ENCODE peak calls at places on chromosomes 11 and 22, in ten cellular contexts. One of them, this sample, is unnamed.

GRCh38 chr11:36775157-36775556 is 177.1 kb upstream of the RAG2 start:
- DNase-seq in substantia nigra: no peak
- DNase-seq in Peyer's patch: no peak
- DNase-seq in ELF-1: no peak
- DNase-seq in EL: peak; percentile 12
- DNase-seq in COR-L47: no peak
- DNase-seq in tibial nerve: no peak
- DNase-seq in left cardiac atrium: no peak
- DNase-seq in fibroblast of villous mesenchyme: no peak
- DNase-seq in Right ventricle myocardium superior: no peak
- DNase-seq in this sample: no peak

GRCh38 chr22:23389271-23390071 is 190.6 kb downstream of the IGLL1 start:
- DNase-seq in left cardiac atrium: no peak
- DNase-seq in EL: no peak
- DNase-seq in Right ventricle myocardium superior: no peak
- DNase-seq in substantia nigra: no peak
- DNase-seq in fibroblast of villous mesenchyme: no peak
- DNase-seq in ELF-1: peak; percentile 66
- DNase-seq in Peyer's patch: peak; percentile 63
- DNase-seq in COR-L47: no peak
- DNase-seq in tibial nerve: no peak
- DNase-seq in this sample: no peak

GRCh38 chr22:36641902-36642640 is 61.5 kb downstream of the CACNG2 start:
- DNase-seq in left cardiac atrium: no peak
- DNase-seq in substantia nigra: no peak
- DNase-seq in Right ventricle myocardium superior: no peak
- DNase-seq in fibroblast of villous mesenchyme: peak; percentile 38
- DNase-seq in Peyer's patch: no peak
- DNase-seq in COR-L47: peak; percentile 43
- DNase-seq in EL: peak; percentile 59
- DNase-seq in tibial nerve: no peak
- DNase-seq in ELF-1: no peak
- DNase-seq in this sample: peak; percentile 22

GRCh38 chr11:58688779-58689503 is 42.8 kb downstream of the GLYAT start:
- DNase-seq in Right ventricle myocardium superior: no peak
- DNase-seq in tibial nerve: no peak
- DNase-seq in fibroblast of villous mesenchyme: no peak
- DNase-seq in EL: peak; percentile 16
- DNase-seq in COR-L47: no peak
- DNase-seq in Peyer's patch: no peak
- DNase-seq in substantia nigra: no peak
- DNase-seq in ELF-1: no peak
- DNase-seq in left cardiac atrium: no peak
- DNase-seq in this sample: peak; percentile 12

GRCh38 chr11:31233425-31233824 is 136.1 kb downstream of the DCDC1 start:
- DNase-seq in EL: no peak
- DNase-seq in COR-L47: peak; percentile 42
- DNase-seq in left cardiac atrium: no peak
- DNase-seq in Peyer's patch: no peak
- DNase-seq in tibial nerve: no peak
- DNase-seq in Right ventricle myocardium superior: no peak
- DNase-seq in ELF-1: no peak
- DNase-seq in substantia nigra: no peak
- DNase-seq in fibroblast of villous mesenchyme: no peak
- DNase-seq in this sample: peak; percentile 2

GRCh38 chr11:28529540-28530410 is 421.6 kb downstream of the METTL15 start:
- DNase-seq in tibial nerve: peak; percentile 10
- DNase-seq in COR-L47: peak; percentile 58
- DNase-seq in Peyer's patch: no peak
- DNase-seq in EL: peak; percentile 76
- DNase-seq in left cardiac atrium: no peak
- DNase-seq in Right ventricle myocardium superior: no peak
- DNase-seq in substantia nigra: no peak
- DNase-seq in ELF-1: no peak
- DNase-seq in fibroblast of villous mesenchyme: peak; percentile 80
- DNase-seq in this sample: peak; percentile 85

GRCh38 chr22:47213571-47214230 is 451.3 kb downstream of the TBC1D22A start:
- DNase-seq in left cardiac atrium: no peak
- DNase-seq in Peyer's patch: peak; percentile 70
- DNase-seq in substantia nigra: no peak
- DNase-seq in tibial nerve: no peak
- DNase-seq in Right ventricle myocardium superior: no peak
- DNase-seq in COR-L47: no peak
- DNase-seq in fibroblast of villous mesenchyme: peak; percentile 1
- DNase-seq in ELF-1: peak; percentile 83
- DNase-seq in EL: no peak
- DNase-seq in this sample: peak; percentile 6

GRCh38 chr11:125287467-125288232 is 123.1 kb downstream of the PKNOX2 start:
- DNase-seq in ELF-1: peak; percentile 50
- DNase-seq in substantia nigra: no peak
- DNase-seq in left cardiac atrium: peak; percentile 53
- DNase-seq in Right ventricle myocardium superior: no peak
- DNase-seq in Peyer's patch: no peak
- DNase-seq in EL: no peak
- DNase-seq in fibroblast of villous mesenchyme: peak; percentile 22
- DNase-seq in tibial nerve: no peak
- DNase-seq in COR-L47: no peak
- DNase-seq in this sample: no peak

GRCh38 chr22:43622886-43623285 is 189.2 kb downstream of the EFCAB6 start:
- DNase-seq in Peyer's patch: no peak
- DNase-seq in substantia nigra: no peak
- DNase-seq in ELF-1: no peak
- DNase-seq in COR-L47: no peak
- DNase-seq in left cardiac atrium: no peak
- DNase-seq in Right ventricle myocardium superior: no peak
- DNase-seq in EL: no peak
- DNase-seq in fibroblast of villous mesenchyme: no peak
- DNase-seq in tibial nerve: no peak
- DNase-seq in this sample: no peak

GRCh38 chr11:61477734-61478148 is 30.8 kb upstream of the LRRC10B start:
- DNase-seq in Right ventricle myocardium superior: peak; percentile 77
- DNase-seq in substantia nigra: peak; percentile 19
- DNase-seq in tibial nerve: peak; percentile 63
- DNase-seq in Peyer's patch: peak; percentile 70
- DNase-seq in COR-L47: no peak
- DNase-seq in left cardiac atrium: peak; percentile 57
- DNase-seq in EL: peak; percentile 37
- DNase-seq in ELF-1: peak; percentile 80
- DNase-seq in fibroblast of villous mesenchyme: peak; percentile 25
- DNase-seq in this sample: no peak

GRCh38 chr11:47406896-47407745 is 1.3 kb upstream of the SLC39A13 start:
- DNase-seq in EL: no peak
- DNase-seq in fibroblast of villous mesenchyme: peak; percentile 35
- DNase-seq in ELF-1: no peak
- DNase-seq in substantia nigra: no peak
- DNase-seq in tibial nerve: no peak
- DNase-seq in left cardiac atrium: no peak
- DNase-seq in Peyer's patch: no peak
- DNase-seq in COR-L47: no peak
- DNase-seq in Right ventricle myocardium superior: peak; percentile 45
- DNase-seq in this sample: peak; percentile 54

GRCh38 chr11:110518809-110519514 is 89.2 kb downstream of the FDX1 start:
- DNase-seq in substantia nigra: no peak
- DNase-seq in ELF-1: no peak
- DNase-seq in Right ventricle myocardium superior: no peak
- DNase-seq in EL: peak; percentile 51
- DNase-seq in Peyer's patch: no peak
- DNase-seq in fibroblast of villous mesenchyme: peak; percentile 66
- DNase-seq in COR-L47: no peak
- DNase-seq in tibial nerve: no peak
- DNase-seq in left cardiac atrium: no peak
- DNase-seq in this sample: peak; percentile 63

GRCh38 chr22:44381761-44382454 is 69.2 kb upstream of the SHISAL1 start:
- DNase-seq in EL: no peak
- DNase-seq in ELF-1: no peak
- DNase-seq in Right ventricle myocardium superior: peak; percentile 32
- DNase-seq in fibroblast of villous mesenchyme: no peak
- DNase-seq in tibial nerve: no peak
- DNase-seq in COR-L47: no peak
- DNase-seq in Peyer's patch: peak; percentile 31
- DNase-seq in left cardiac atrium: no peak
- DNase-seq in substantia nigra: no peak
- DNase-seq in this sample: no peak

GRCh38 chr11:19817265-19817851 is 104.7 kb downstream of the NAV2 start:
- DNase-seq in left cardiac atrium: no peak
- DNase-seq in substantia nigra: no peak
- DNase-seq in fibroblast of villous mesenchyme: no peak
- DNase-seq in Right ventricle myocardium superior: no peak
- DNase-seq in COR-L47: no peak
- DNase-seq in ELF-1: no peak
- DNase-seq in EL: no peak
- DNase-seq in Peyer's patch: no peak
- DNase-seq in tibial nerve: no peak
- DNase-seq in this sample: no peak

GRCh38 chr22:40463017-40463631 is 92.7 kb downstream of the SGSM3 start:
- DNase-seq in Peyer's patch: no peak
- DNase-seq in EL: no peak
- DNase-seq in substantia nigra: peak; percentile 6
- DNase-seq in left cardiac atrium: no peak
- DNase-seq in Right ventricle myocardium superior: peak; percentile 48
- DNase-seq in tibial nerve: no peak
- DNase-seq in COR-L47: no peak
- DNase-seq in ELF-1: no peak
- DNase-seq in fibroblast of villous mesenchyme: no peak
- DNase-seq in this sample: no peak